ENCODE peak calls at places on chromosomes 3 and 15, in five cellular contexts. O is activated T-cell treated with anti-CD3 and anti-CD28 coated beads for 48 hours, Y is stromal cell of bone marrow, Q is AG04450, N is GM12891. G is an unnamed sample.

GRCh38 chr3:46496745-46497555 is 826 bp upstream of the RTP3 start:
- DNase-seq in O (peak; percentile 8), Y (no peak), Q (no peak), N (no peak), G (peak; percentile 25)

GRCh38 chr3:24496529-24497482 is 2.2 kb upstream of the THRB start:
- DNase-seq in O (no peak), Y (peak; percentile 81), Q (peak; percentile 4), N (no peak), G (no peak)

GRCh38 chr3:141081141-141081795 is 30.1 kb downstream of the SPSB4 start:
- DNase-seq in O (no peak), Y (no peak), Q (no peak), N (no peak), G (no peak)

GRCh38 chr3:61136191-61136590 is 115.1 kb downstream of the FHIT start:
- DNase-seq in O (no peak), Y (no peak), Q (no peak), N (no peak), G (no peak)

GRCh38 chr15:98785796-98786581 is 137.7 kb downstream of the IGF1R start:
- DNase-seq in O (no peak), Y (no peak), Q (no peak), N (no peak), G (no peak)

GRCh38 chr3:122921791-122922651 is 105.5 kb downstream of the SEMA5B start:
- DNase-seq in O (peak; percentile 42), Y (no peak), Q (no peak), N (peak; percentile 66), G (no peak)

GRCh38 chr3:112647122-112647521 is 6.2 kb upstream of the CCDC80 start:
- DNase-seq in O (no peak), Y (no peak), Q (peak; percentile 61), N (no peak), G (no peak)

GRCh38 chr3:71903141-71903540 is 118.2 kb upstream of the PROK2 start:
- DNase-seq in O (no peak), Y (no peak), Q (no peak), N (no peak), G (no peak)

GRCh38 chr15:64938192-64938591 is 26.5 kb downstream of the ANKDD1A start:
- DNase-seq in O (no peak), Y (no peak), Q (no peak), N (no peak), G (no peak)

GRCh38 chr15:61411941-61412510 is 182.9 kb upstream of the RORA start:
- DNase-seq in O (no peak), Y (no peak), Q (no peak), N (no peak), G (no peak)

GRCh38 chr3:129663045-129663446 is 56.6 kb upstream of the PLXND1 start:
- DNase-seq in O (no peak), Y (no peak), Q (no peak), N (no peak), G (no peak)